ENCODE peak calls at places on chromosomes 3 and 15, in six cellular contexts. One of them, this sample, is unnamed.

GRCh38 chr15:48557335-48557734 is 88.2 kb downstream of the FBN1 start:
- DNase-seq in endothelial cell: no peak
- DNase-seq in upper lobe of right lung: no peak
- DNase-seq in H54: no peak
- DNase-seq in psoas muscle: peak
- DNase-seq in HS-5: no peak
- DNase-seq in this sample: no peak

GRCh38 chr3:72368331-72368975 is 479.8 kb downstream of the SHQ1 start:
- DNase-seq in endothelial cell: no peak
- DNase-seq in upper lobe of right lung: no peak
- DNase-seq in H54: no peak
- DNase-seq in psoas muscle: no peak
- DNase-seq in HS-5: no peak
- DNase-seq in this sample: peak

GRCh38 chr15:60548101-60548500 is 69.2 kb upstream of the ICE2 start:
- DNase-seq in endothelial cell: no peak
- DNase-seq in upper lobe of right lung: no peak
- DNase-seq in H54: no peak
- DNase-seq in psoas muscle: no peak
- DNase-seq in HS-5: no peak
- DNase-seq in this sample: no peak

GRCh38 chr15:56337084-56337725 is 28.0 kb upstream of the TEX9 start:
- DNase-seq in endothelial cell: no peak
- DNase-seq in upper lobe of right lung: no peak
- DNase-seq in H54: no peak
- DNase-seq in psoas muscle: no peak
- DNase-seq in HS-5: no peak
- DNase-seq in this sample: no peak

GRCh38 chr3:55172913-55173312 is 245.1 kb upstream of the LRTM1 start:
- DNase-seq in endothelial cell: no peak
- DNase-seq in upper lobe of right lung: no peak
- DNase-seq in H54: no peak
- DNase-seq in psoas muscle: no peak
- DNase-seq in HS-5: no peak
- DNase-seq in this sample: no peak

GRCh38 chr3:109132801-109133473 is 3.6 kb upstream of the C3orf85 start:
- DNase-seq in endothelial cell: no peak
- DNase-seq in upper lobe of right lung: no peak
- DNase-seq in H54: no peak
- DNase-seq in psoas muscle: no peak
- DNase-seq in HS-5: no peak
- DNase-seq in this sample: no peak

GRCh38 chr3:98577178-98577895 is 16.1 kb downstream of the CPOX start:
- DNase-seq in endothelial cell: no peak
- DNase-seq in upper lobe of right lung: no peak
- DNase-seq in H54: no peak
- DNase-seq in psoas muscle: no peak
- DNase-seq in HS-5: peak
- DNase-seq in this sample: peak

GRCh38 chr3:188171682-188172467 is 17.9 kb downstream of the LPP start:
- DNase-seq in endothelial cell: no peak
- DNase-seq in upper lobe of right lung: no peak
- DNase-seq in H54: no peak
- DNase-seq in psoas muscle: no peak
- DNase-seq in HS-5: no peak
- DNase-seq in this sample: no peak

GRCh38 chr3:63364495-63364894 is 86.4 kb downstream of the SYNPR start:
- DNase-seq in endothelial cell: no peak
- DNase-seq in upper lobe of right lung: no peak
- DNase-seq in H54: no peak
- DNase-seq in psoas muscle: no peak
- DNase-seq in HS-5: peak
- DNase-seq in this sample: peak

GRCh38 chr3:69178838-69179739 is 56.7 kb upstream of the LMOD3 start:
- DNase-seq in endothelial cell: no peak
- DNase-seq in upper lobe of right lung: no peak
- DNase-seq in H54: no peak
- DNase-seq in psoas muscle: no peak
- DNase-seq in HS-5: peak
- DNase-seq in this sample: peak

GRCh38 chr3:106399208-106399607 is 530.4 kb upstream of the CBLB start:
- DNase-seq in endothelial cell: no peak
- DNase-seq in upper lobe of right lung: no peak
- DNase-seq in H54: no peak
- DNase-seq in psoas muscle: no peak
- DNase-seq in HS-5: no peak
- DNase-seq in this sample: no peak

GRCh38 chr3:15860014-15860934 is 62.5 kb upstream of the ANKRD28 start:
- DNase-seq in endothelial cell: peak
- DNase-seq in upper lobe of right lung: peak
- DNase-seq in H54: peak
- DNase-seq in psoas muscle: peak
- DNase-seq in HS-5: peak
- DNase-seq in this sample: peak

GRCh38 chr15:60804986-60805949 is 326.3 kb upstream of the ICE2 start:
- DNase-seq in endothelial cell: peak
- DNase-seq in upper lobe of right lung: no peak
- DNase-seq in H54: peak
- DNase-seq in psoas muscle: peak
- DNase-seq in HS-5: no peak
- DNase-seq in this sample: peak

GRCh38 chr15:82064824-82065223 is 19.0 kb upstream of the MEX3B start:
- DNase-seq in endothelial cell: no peak
- DNase-seq in upper lobe of right lung: no peak
- DNase-seq in H54: no peak
- DNase-seq in psoas muscle: no peak
- DNase-seq in HS-5: no peak
- DNase-seq in this sample: no peak

GRCh38 chr3:12886106-12886679 is 44.8 kb upstream of the RPL32 start:
- DNase-seq in endothelial cell: no peak
- DNase-seq in upper lobe of right lung: no peak
- DNase-seq in H54: no peak
- DNase-seq in psoas muscle: no peak
- DNase-seq in HS-5: no peak
- DNase-seq in this sample: no peak

GRCh38 chr3:1710663-1711062 is 388.0 kb upstream of the CNTN4 start:
- DNase-seq in endothelial cell: no peak
- DNase-seq in upper lobe of right lung: no peak
- DNase-seq in H54: no peak
- DNase-seq in psoas muscle: no peak
- DNase-seq in HS-5: no peak
- DNase-seq in this sample: no peak

GRCh38 chr15:88718731-88719130 is 79.9 kb downstream of the ISG20 start:
- DNase-seq in endothelial cell: no peak
- DNase-seq in upper lobe of right lung: no peak
- DNase-seq in H54: no peak
- DNase-seq in psoas muscle: no peak
- DNase-seq in HS-5: no peak
- DNase-seq in this sample: no peak

GRCh38 chr15:70582143-70582945 is 181.0 kb downstream of the UACA start:
- DNase-seq in endothelial cell: no peak
- DNase-seq in upper lobe of right lung: no peak
- DNase-seq in H54: no peak
- DNase-seq in psoas muscle: no peak
- DNase-seq in HS-5: no peak
- DNase-seq in this sample: peak

GRCh38 chr15:49131403-49131802 is 24.0 kb downstream of the COPS2 start:
- DNase-seq in endothelial cell: no peak
- DNase-seq in upper lobe of right lung: no peak
- DNase-seq in H54: no peak
- DNase-seq in psoas muscle: no peak
- DNase-seq in HS-5: no peak
- DNase-seq in this sample: no peak

GRCh38 chr15:49926731-49927130 is 192.3 kb downstream of the ATP8B4 start:
- DNase-seq in endothelial cell: no peak
- DNase-seq in upper lobe of right lung: no peak
- DNase-seq in H54: no peak
- DNase-seq in psoas muscle: no peak
- DNase-seq in HS-5: no peak
- DNase-seq in this sample: no peak

GRCh38 chr15:48806151-48806550 is 4.7 kb downstream of the CEP152 start:
- DNase-seq in endothelial cell: no peak
- DNase-seq in upper lobe of right lung: no peak
- DNase-seq in H54: no peak
- DNase-seq in psoas muscle: no peak
- DNase-seq in HS-5: no peak
- DNase-seq in this sample: peak

GRCh38 chr3:98734737-98735136 is 28.4 kb upstream of the ST3GAL6 start:
- DNase-seq in endothelial cell: no peak
- DNase-seq in upper lobe of right lung: no peak
- DNase-seq in H54: no peak
- DNase-seq in psoas muscle: no peak
- DNase-seq in HS-5: no peak
- DNase-seq in this sample: peak

GRCh38 chr3:140377644-140378043 is 300.2 kb upstream of the TRIM42 start:
- DNase-seq in endothelial cell: no peak
- DNase-seq in upper lobe of right lung: no peak
- DNase-seq in H54: no peak
- DNase-seq in psoas muscle: no peak
- DNase-seq in HS-5: no peak
- DNase-seq in this sample: no peak

GRCh38 chr15:67076147-67076843 is 10.9 kb downstream of the SMAD3 start:
- DNase-seq in endothelial cell: no peak
- DNase-seq in upper lobe of right lung: no peak
- DNase-seq in H54: no peak
- DNase-seq in psoas muscle: peak
- DNase-seq in HS-5: peak
- DNase-seq in this sample: peak

GRCh38 chr3:171658801-171659200 is 151.5 kb downstream of the PLD1 start:
- DNase-seq in endothelial cell: no peak
- DNase-seq in upper lobe of right lung: no peak
- DNase-seq in H54: no peak
- DNase-seq in psoas muscle: no peak
- DNase-seq in HS-5: no peak
- DNase-seq in this sample: no peak

GRCh38 chr3:20747736-20748135 is 561.7 kb upstream of the SGO1 start:
- DNase-seq in endothelial cell: no peak
- DNase-seq in upper lobe of right lung: no peak
- DNase-seq in H54: no peak
- DNase-seq in psoas muscle: no peak
- DNase-seq in HS-5: no peak
- DNase-seq in this sample: peak

GRCh38 chr3:122233109-122233952 is 49.9 kb downstream of the CASR start:
- DNase-seq in endothelial cell: no peak
- DNase-seq in upper lobe of right lung: no peak
- DNase-seq in H54: no peak
- DNase-seq in psoas muscle: no peak
- DNase-seq in HS-5: no peak
- DNase-seq in this sample: no peak

GRCh38 chr3:71189480-71189879 is 394.0 kb downstream of the FOXP1 start:
- DNase-seq in endothelial cell: no peak
- DNase-seq in upper lobe of right lung: no peak
- DNase-seq in H54: no peak
- DNase-seq in psoas muscle: no peak
- DNase-seq in HS-5: no peak
- DNase-seq in this sample: no peak

GRCh38 chr15:32861741-32862140 is 143.9 kb downstream of the GREM1 start:
- DNase-seq in endothelial cell: no peak
- DNase-seq in upper lobe of right lung: peak
- DNase-seq in H54: peak
- DNase-seq in psoas muscle: peak
- DNase-seq in HS-5: no peak
- DNase-seq in this sample: no peak